ENCODE peak calls at places on chromosomes 11 and 22, in nine cellular contexts. H is activated CD4-positive, CD25-positive, alpha-beta regulatory T cell; G is fibroblast of mammary gland; M is NCI-H69; A is IMR-90; V is AG08396; S is activated CD8-positive, alpha-beta memory T cell treated with anti-CD3 and anti-CD28 coated beads for 48 hours; B is activated gamma-delta T cell treated with Interleukin-2 at 50 U/mL for 16 hours; E is myocyte. N is an unnamed sample.

GRCh38 chr11:118628432-118628831 is 21.0 kb downstream of the PHLDB1 start:
- DNase-seq in V (no peak), G (no peak), S (no peak), B (no peak), M (no peak), A (no peak), E (no peak), H (no peak), N (no peak)

GRCh38 chr11:126817096-126817495 is 183.5 kb downstream of the KIRREL3 start:
- DNase-seq in S (no peak), G (peak), E (no peak), M (peak), H (no peak), B (no peak), A (peak), V (peak), N (no peak)

GRCh38 chr11:86210898-86211297 is 33.7 kb upstream of the EED start:
- DNase-seq in B (no peak), S (no peak), H (no peak), A (no peak), E (no peak), G (no peak), V (no peak), M (no peak), N (no peak)

GRCh38 chr11:94493146-94493442 is 550 bp downstream of the MRE11 start:
- DNase-seq in G (no peak), E (no peak), S (no peak), V (no peak), B (no peak), A (no peak), H (no peak), M (no peak), N (no peak)

GRCh38 chr11:115244314-115244713 is 259.9 kb downstream of the CADM1 start:
- DNase-seq in M (no peak), S (no peak), B (no peak), A (no peak), G (no peak), E (no peak), H (no peak), V (no peak), N (no peak)

GRCh38 chr11:42498971-42499370 is 812.8 kb upstream of the API5 start:
- DNase-seq in B (no peak), S (no peak), A (no peak), M (no peak), E (no peak), V (no peak), H (no peak), G (no peak), N (no peak)

GRCh38 chr11:10407055-10407454 is 48.0 kb upstream of the AMPD3 start:
- DNase-seq in V (no peak), H (no peak), E (no peak), A (peak), G (peak), B (no peak), S (no peak), M (no peak), N (no peak)

GRCh38 chr11:15835705-15836411 is 520.5 kb downstream of the SOX6 start:
- DNase-seq in G (no peak), H (no peak), E (no peak), S (no peak), M (no peak), B (no peak), V (no peak), A (no peak), N (no peak)

GRCh38 chr11:98711011-98711410 is 309.7 kb upstream of the CNTN5 start:
- DNase-seq in B (no peak), S (no peak), V (no peak), A (no peak), G (no peak), E (no peak), H (no peak), M (peak), N (no peak)

GRCh38 chr11:6572215-6572614 is 31.2 kb downstream of the RRP8 start:
- DNase-seq in B (no peak), M (no peak), H (no peak), A (peak), S (no peak), V (peak), E (peak), G (peak), N (no peak)

GRCh38 chr11:59754494-59754858 is 700 bp upstream of the STX3 start:
- DNase-seq in H (no peak), A (peak), M (peak), E (no peak), V (peak), G (peak), B (no peak), S (peak), N (no peak)

GRCh38 chr22:20571078-20571503 is 63.7 kb downstream of the MED15 start:
- DNase-seq in E (no peak), M (no peak), H (no peak), S (no peak), G (no peak), A (no peak), B (no peak), V (no peak), N (no peak)

GRCh38 chr11:118612378-118612777 is 5.0 kb downstream of the PHLDB1 start:
- DNase-seq in B (no peak), G (no peak), S (no peak), E (no peak), H (no peak), M (no peak), V (no peak), A (peak), N (no peak)

GRCh38 chr22:46214149-46214548 is 35.9 kb downstream of the CDPF1 start:
- DNase-seq in A (no peak), M (no peak), V (no peak), H (no peak), G (no peak), E (no peak), S (no peak), B (no peak), N (no peak)

GRCh38 chr22:49011769-49012598 is 815.7 kb downstream of the BRD1 start:
- DNase-seq in V (no peak), A (no peak), E (no peak), H (no peak), B (no peak), M (no peak), S (no peak), G (no peak), N (no peak)

GRCh38 chr22:46754110-46754799 is 8.2 kb upstream of the TBC1D22A start:
- DNase-seq in A (peak), S (no peak), V (peak), G (peak), M (peak), E (peak), B (peak), H (no peak), N (no peak)

GRCh38 chr11:113685650-113686349 is 20.3 kb downstream of the TMPRSS5 start:
- DNase-seq in E (no peak), B (no peak), A (no peak), S (no peak), H (no peak), M (no peak), G (no peak), V (no peak), N (no peak)

GRCh38 chr11:122741613-122742012 is 86.1 kb downstream of the UBASH3B start:
- DNase-seq in E (no peak), V (peak), A (peak), M (no peak), S (no peak), G (peak), B (no peak), H (no peak), N (no peak)

GRCh38 chr11:32581556-32581955 is 2.1 kb upstream of the EIF3M start:
- DNase-seq in H (no peak), M (no peak), A (no peak), V (no peak), B (no peak), E (no peak), G (no peak), S (no peak), N (no peak)

GRCh38 chr11:119828819-119829218 is 99.8 kb upstream of the NECTIN1 start:
- DNase-seq in E (no peak), M (no peak), B (no peak), A (no peak), H (no peak), V (no peak), S (no peak), G (no peak), N (no peak)

GRCh38 chr11:20563871-20564270 is 35.5 kb upstream of the SLC6A5 start:
- DNase-seq in H (no peak), E (no peak), V (no peak), B (no peak), A (no peak), G (no peak), M (no peak), S (no peak), N (no peak)

GRCh38 chr11:65887026-65887722 is 1.1 kb downstream of the FIBP start:
- DNase-seq in B (no peak), E (no peak), M (no peak), V (no peak), S (no peak), G (no peak), A (no peak), H (no peak), N (no peak)

GRCh38 chr22:39225591-39225990 is 19.2 kb downstream of the PDGFB start:
- DNase-seq in E (no peak), M (no peak), H (no peak), G (no peak), V (no peak), A (no peak), S (no peak), B (no peak), N (no peak)

GRCh38 chr11:7577226-7577882 is 63.6 kb downstream of the PPFIBP2 start:
- DNase-seq in M (peak), G (peak), B (no peak), H (no peak), V (no peak), S (no peak), E (peak), A (no peak), N (no peak)

GRCh38 chr22:48507171-48507570 is 1320.5 kb downstream of the BRD1 start:
- DNase-seq in S (no peak), A (no peak), M (no peak), V (no peak), H (no peak), G (no peak), B (no peak), E (no peak), N (no peak)

GRCh38 chr22:48860557-48860956 is 967.1 kb downstream of the BRD1 start:
- DNase-seq in V (no peak), A (no peak), B (no peak), H (no peak), M (no peak), E (no peak), G (no peak), S (no peak), N (no peak)

GRCh38 chr11:72574534-72575460 is 99.4 kb downstream of the PDE2A start:
- DNase-seq in V (no peak), G (no peak), B (no peak), M (peak), H (no peak), A (no peak), S (no peak), E (no peak), N (no peak)

GRCh38 chr11:20364412-20364792 is 888 bp downstream of the HTATIP2 start:
- DNase-seq in B (no peak), A (no peak), E (no peak), V (no peak), S (no peak), G (no peak), M (peak), H (no peak), N (no peak)

GRCh38 chr11:64060861-64061444 is 25.2 kb downstream of the FLRT1 start:
- DNase-seq in A (no peak), V (peak), M (peak), G (peak), H (no peak), E (no peak), S (peak), B (peak), N (peak)

GRCh38 chr11:115234794-115235193 is 269.4 kb downstream of the CADM1 start:
- DNase-seq in H (no peak), E (no peak), B (no peak), S (no peak), M (no peak), G (no peak), V (no peak), A (no peak), N (no peak)

GRCh38 chr11:44191322-44192014 is 96.0 kb downstream of the EXT2 start:
- DNase-seq in E (no peak), B (no peak), H (no peak), A (no peak), G (no peak), S (no peak), V (no peak), M (peak), N (no peak)

GRCh38 chr11:73480677-73481076 is 104.5 kb downstream of the RELT start:
- DNase-seq in G (peak), H (no peak), S (no peak), A (peak), V (no peak), B (no peak), M (no peak), E (no peak), N (no peak)